ENCODE peak calls at places on chromosomes 3 and 15, in eight cellular contexts. U is WERI-Rb-1, C is EL, M is H9, D is ovary, I is H54, Y is AG04450, J is tibial artery. Q is an unnamed sample.

GRCh38 chr15:52095597-52096262 is 16.8 kb downstream of the BCL2L10 start:
- DNase-seq in J (no peak), U (no peak), C (peak), I (no peak), D (no peak), Y (peak), M (no peak), Q (no peak)

GRCh38 chr3:133264920-133265319 is 134.9 kb upstream of the BFSP2 start:
- DNase-seq in J (no peak), M (no peak), Y (no peak), C (no peak), U (no peak), D (no peak), I (no peak), Q (no peak)

GRCh38 chr15:100525894-100526512 is 2.7 kb downstream of the CERS3 start:
- DNase-seq in M (no peak), J (peak), C (no peak), Y (no peak), D (no peak), I (no peak), U (no peak), Q (peak)

GRCh38 chr15:49040151-49040550 is 6.1 kb downstream of the SECISBP2L start:
- DNase-seq in J (no peak), U (no peak), D (no peak), C (no peak), M (no peak), I (no peak), Y (no peak), Q (no peak)

GRCh38 chr15:43277231-43277823 is 10.6 kb upstream of the TGM5 start:
- DNase-seq in J (no peak), C (no peak), M (no peak), I (no peak), U (no peak), D (no peak), Y (no peak), Q (no peak)

GRCh38 chr15:25182098-25182478 is 227.3 kb downstream of the SNRPN start:
- DNase-seq in J (no peak), I (no peak), M (no peak), U (no peak), Y (no peak), C (no peak), D (no peak), Q (peak)

GRCh38 chr3:126834596-126835471 is 130.8 kb downstream of the CHCHD6 start:
- DNase-seq in D (no peak), M (no peak), Y (no peak), U (no peak), I (peak), C (peak), J (no peak), Q (no peak)

GRCh38 chr3:128282392-128283196 is 129.3 kb downstream of the EEFSEC start:
- DNase-seq in I (no peak), M (peak), J (peak), C (peak), U (no peak), D (peak), Y (no peak), Q (peak)

GRCh38 chr3:128794067-128794768 is 68.2 kb downstream of the RAB7A start:
- DNase-seq in U (no peak), M (no peak), I (peak), D (no peak), J (no peak), Y (peak), C (peak), Q (no peak)

GRCh38 chr3:38226273-38226672 is 39.3 kb upstream of the SLC22A13 start:
- DNase-seq in U (no peak), J (no peak), D (no peak), M (no peak), Y (no peak), C (peak), I (no peak), Q (no peak)

GRCh38 chr15:77607894-77608261 is 24.8 kb downstream of the LINGO1 start:
- DNase-seq in D (no peak), C (no peak), U (peak), I (no peak), J (no peak), M (no peak), Y (no peak), Q (no peak)

GRCh38 chr15:82177291-82178010 is 85.1 kb downstream of the EFL1 start:
- DNase-seq in U (no peak), C (peak), J (no peak), M (no peak), Y (no peak), I (no peak), D (no peak), Q (no peak)

GRCh38 chr3:181278468-181279238 is 289.1 kb upstream of the DNAJC19 start:
- DNase-seq in D (no peak), C (no peak), J (no peak), Y (no peak), U (no peak), I (no peak), M (no peak), Q (no peak)

GRCh38 chr3:120094776-120095225 is 554 bp upstream of the GSK3B start:
- DNase-seq in I (peak), U (peak), C (peak), Y (peak), D (peak), J (peak), M (peak), Q (peak)

GRCh38 chr3:148333091-148333490 is 364.6 kb upstream of the AGTR1 start:
- DNase-seq in M (no peak), J (no peak), D (no peak), C (no peak), I (no peak), Y (no peak), U (no peak), Q (no peak)

GRCh38 chr3:45083023-45083422 is 56.9 kb downstream of the CLEC3B start:
- DNase-seq in J (no peak), C (no peak), M (no peak), Y (no peak), D (no peak), I (no peak), U (no peak), Q (no peak)

GRCh38 chr3:183991403-183991802 is 26.3 kb downstream of the ABCC5 start:
- DNase-seq in D (no peak), M (no peak), U (no peak), I (no peak), Y (no peak), J (no peak), C (no peak), Q (no peak)

GRCh38 chr3:132595036-132595435 is 2.0 kb upstream of the ACKR4 start:
- DNase-seq in M (peak), C (peak), Y (no peak), J (no peak), U (no peak), I (no peak), D (no peak), Q (no peak)

GRCh38 chr3:42700366-42701288 is 2.0 kb downstream of the HHATL start:
- DNase-seq in D (peak), J (peak), I (no peak), U (no peak), M (peak), Y (no peak), C (no peak), Q (no peak)

GRCh38 chr3:53768478-53769459 is 77.5 kb downstream of the CHDH start:
- DNase-seq in I (no peak), C (no peak), D (no peak), M (no peak), Y (no peak), U (no peak), J (no peak), Q (no peak)